ENCODE peak calls at places on chromosomes 12 and 14, in seven cellular contexts. Y is endothelial cell of umbilical vein, J is gastrocnemius medialis, O is HepG2, T is A549, N is H54, Q is GM12892. R is an unnamed sample.

GRCh38 chr14:104712881-104713734 is 10.9 kb upstream of the ADSS1 start:
- DNase-seq in O (no peak), J (no peak), Y (no peak), Q (no peak), T (no peak), N (no peak), R (no peak)

GRCh38 chr12:120536064-120536791 is 2.1 kb downstream of the RNF10 start:
- DNase-seq in Y (peak; percentile 39), T (no peak), Q (no peak), O (peak; percentile 60), J (no peak), N (no peak), R (no peak)

GRCh38 chr14:74239848-74240793 is 872 bp downstream of the VSX2 start:
- DNase-seq in J (no peak), Y (peak; percentile 11), O (no peak), Q (peak; percentile 41), N (no peak), T (no peak), R (no peak)

GRCh38 chr12:132723764-132724140 is 13.1 kb downstream of the PGAM5 start:
- DNase-seq in T (no peak), Q (no peak), Y (no peak), N (no peak), O (no peak), J (no peak), R (no peak)

GRCh38 chr12:68495666-68496065 is 115.0 kb upstream of the RAP1B start:
- DNase-seq in J (no peak), Y (peak; percentile 73), T (no peak), O (no peak), N (no peak), Q (no peak), R (no peak)

GRCh38 chr12:120614873-120615272 is 25.6 kb upstream of the CABP1 start:
- DNase-seq in Q (no peak), O (no peak), N (no peak), Y (no peak), J (no peak), T (no peak), R (no peak)

GRCh38 chr12:93668919-93669418 is 8.2 kb upstream of the CRADD start:
- DNase-seq in T (no peak), O (peak; percentile 9), J (no peak), Y (no peak), N (no peak), Q (no peak), R (peak; percentile 6)

GRCh38 chr12:30134229-30134628 is 350.5 kb upstream of the TMTC1 start:
- DNase-seq in Y (no peak), T (peak; percentile 13), N (no peak), Q (no peak), O (peak; percentile 24), J (no peak), R (no peak)

GRCh38 chr14:74888164-74889158 is 6.7 kb downstream of the DLST start:
- DNase-seq in N (no peak), J (no peak), Q (no peak), Y (no peak), O (no peak), T (no peak), R (no peak)

GRCh38 chr14:23577004-23577681 is 1.4 kb downstream of the JPH4 start:
- DNase-seq in T (no peak), J (no peak), Y (no peak), N (no peak), Q (peak; percentile 49), O (no peak), R (no peak)

GRCh38 chr14:23578560-23579310 is at the start of gene JPH4:
- DNase-seq in Y (no peak), J (no peak), Q (no peak), O (no peak), N (peak; percentile 42), T (no peak), R (no peak)

GRCh38 chr14:23579311-23579630 is 681 bp upstream of the JPH4 start:
- DNase-seq in O (peak; percentile 27), T (no peak), N (no peak), J (no peak), Y (no peak), Q (no peak), R (no peak)

GRCh38 chr14:23579739-23580138 is 1.1 kb upstream of the JPH4 start:
- DNase-seq in Q (no peak), T (no peak), N (no peak), J (no peak), O (peak; percentile 25), Y (no peak), R (no peak)

GRCh38 chr14:23577710-23578392 is 739 bp downstream of the JPH4 start:
- DNase-seq in Y (no peak), J (no peak), T (no peak), Q (no peak), N (no peak), O (no peak), R (no peak)
- TF ChIP-seq POLR2A in Y (no peak), J (no peak), T (no peak), Q (peak; percentile 10), N (no peak), O (no peak), R (no peak)

DNA sequence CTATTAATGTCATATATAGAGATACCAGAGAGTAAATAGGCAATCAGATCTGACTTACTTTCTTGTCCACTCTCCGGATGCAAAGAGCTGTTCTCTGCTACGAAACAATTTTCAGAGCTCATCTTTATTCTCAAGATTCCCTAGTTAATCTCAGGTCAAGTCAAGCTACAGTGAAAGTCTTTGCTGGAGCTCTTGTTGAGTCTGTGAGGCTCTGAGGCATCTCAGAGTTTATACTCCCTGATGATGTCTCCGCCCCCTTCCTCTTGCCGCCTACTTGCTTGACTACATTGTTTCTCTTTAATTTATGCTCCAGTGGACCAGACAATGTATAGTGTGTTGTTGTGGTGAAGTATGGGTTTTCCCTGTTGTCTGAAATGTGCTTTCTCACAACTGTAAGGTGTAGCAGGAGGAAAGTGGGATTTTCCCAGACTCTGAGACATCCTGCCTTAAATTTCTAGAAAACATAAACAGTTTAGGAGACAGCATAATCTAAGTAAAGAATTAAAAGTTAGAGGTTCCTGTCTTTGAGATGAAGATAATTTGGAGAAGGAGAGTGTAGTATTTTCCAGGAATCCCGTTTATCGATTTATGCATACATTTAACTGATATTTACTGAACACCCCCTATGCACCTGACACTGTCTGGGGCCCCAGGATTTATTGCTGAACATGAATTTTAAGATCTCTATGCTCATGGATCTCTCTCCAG is at the start of gene CD69:
- DNase-seq in Y (peak; percentile 71), Q (no peak), J (no peak), N (no peak), O (no peak), T (no peak), R (no peak)
- TF ChIP-seq POLR2A in Y (no peak), Q (peak; percentile 99), J (no peak), N (no peak), O (no peak), T (no peak), R (peak; percentile 99)

GRCh38 chr12:106243620-106244019 is 4.2 kb downstream of the CKAP4 start:
- DNase-seq in Y (no peak), T (no peak), O (no peak), N (no peak), J (no peak), Q (no peak), R (no peak)

GRCh38 chr12:106246891-106247730 is 709 bp downstream of the CKAP4 start:
- DNase-seq in Y (peak; percentile 65), T (peak; percentile 67), J (peak; percentile 70), Q (peak; percentile 60), O (no peak), N (no peak), R (peak; percentile 53)

GRCh38 chr12:106248177-106248848 is 493 bp upstream of the CKAP4 start:
- DNase-seq in Y (peak; percentile 69), O (peak; percentile 19), J (peak; percentile 45), N (peak; percentile 74), T (peak; percentile 67), Q (peak; percentile 34), R (peak; percentile 35)

GRCh38 chr12:106247731-106248176 is at the start of gene CKAP4:
- DNase-seq in Q (peak; percentile 71), O (peak; percentile 30), J (peak; percentile 63), Y (peak; percentile 74), T (peak; percentile 65), N (peak; percentile 73), R (peak; percentile 73)

DNA sequence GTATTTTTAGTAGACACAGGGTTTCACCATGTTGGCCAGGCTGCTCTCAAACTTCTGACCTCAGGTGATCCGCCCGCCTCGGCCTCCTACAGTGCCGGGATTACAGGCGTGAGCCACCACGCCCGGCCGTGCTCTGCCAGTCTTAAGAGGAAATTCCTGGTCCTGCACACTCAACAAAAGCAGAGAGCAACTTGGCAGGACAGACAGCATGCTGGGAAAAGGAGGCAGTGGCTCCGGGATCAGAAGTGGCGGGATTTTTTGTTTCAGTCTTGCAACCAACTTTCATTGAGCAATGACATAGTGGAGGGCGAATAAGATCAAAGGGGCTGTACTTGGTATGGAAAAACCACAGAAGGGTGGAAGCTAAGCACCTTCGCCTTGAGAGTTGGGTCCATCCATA is 2.1 kb downstream of the CKAP4 start:
- DNase-seq in N (peak; percentile 75), Q (no peak), J (peak; percentile 52), Y (peak; percentile 83), O (no peak), T (peak; percentile 64), R (no peak)
- TF ChIP-seq POLR2A in N (no peak), Q (no peak), J (no peak), Y (no peak), O (no peak), T (no peak), R (no peak)

GRCh38 chr14:24136684-24137528 is 912 bp downstream of the PSME1 start:
- DNase-seq in O (no peak), Y (no peak), Q (no peak), T (no peak), J (no peak), N (no peak), R (no peak)

GRCh38 chr14:24139272-24139934 is 2.0 kb downstream of the EMC9 start:
- DNase-seq in N (no peak), O (peak; percentile 72), J (no peak), Y (no peak), Q (no peak), T (peak; percentile 46), R (no peak)

GRCh38 chr14:24137529-24138395 is 1.8 kb downstream of the PSME1 start:
- DNase-seq in Y (no peak), N (no peak), J (no peak), T (no peak), O (no peak), Q (no peak), R (no peak)

GRCh38 chr14:24135834-24136683 is at the start of gene PSME1:
- DNase-seq in Y (peak; percentile 92), N (peak; percentile 59), T (peak; percentile 81), Q (peak; percentile 94), J (peak; percentile 94), O (peak; percentile 93), R (peak; percentile 94)

DNA sequence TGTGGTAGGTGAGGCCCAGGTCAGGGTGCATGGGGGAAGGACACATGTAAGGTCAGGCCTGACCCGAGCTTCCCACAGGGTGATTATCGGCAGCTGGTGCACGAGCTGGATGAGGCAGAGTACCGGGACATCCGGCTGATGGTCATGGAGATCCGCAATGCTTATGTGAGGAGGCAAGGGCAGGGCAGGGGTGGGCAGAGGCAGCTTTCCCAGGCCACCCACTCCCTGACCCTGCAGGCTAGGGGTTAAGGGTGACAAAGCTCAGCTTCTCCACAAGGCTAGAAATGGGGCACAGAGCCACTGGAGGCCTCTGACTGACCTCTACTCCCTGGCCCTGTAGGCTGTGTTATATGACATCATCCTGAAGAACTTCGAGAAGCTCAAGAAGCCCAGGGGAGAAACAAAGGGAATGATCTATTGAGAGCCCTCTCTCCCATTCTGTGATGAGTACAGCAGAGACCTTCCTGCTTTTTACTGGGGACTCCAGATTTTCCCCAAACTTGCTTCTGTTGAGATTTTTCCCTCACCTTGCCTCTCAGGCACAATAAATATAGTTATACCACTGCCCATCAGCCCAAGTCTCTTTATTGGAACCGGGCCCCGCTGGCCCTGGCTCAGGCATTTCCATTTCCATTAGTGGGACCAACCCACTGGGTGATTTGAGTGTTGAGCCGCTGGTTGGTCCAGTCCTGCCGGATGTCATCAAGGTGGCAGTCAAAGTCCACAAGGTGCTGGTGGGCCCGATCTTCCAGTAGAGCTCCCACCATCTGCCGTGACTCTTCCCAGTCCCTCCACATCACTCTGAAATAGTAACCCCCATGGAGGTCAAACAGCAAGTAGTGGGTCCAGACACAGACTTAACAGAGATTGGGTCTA is 2.6 kb downstream of the PSME1 start:
- DNase-seq in Q (no peak), O (no peak), Y (no peak), T (no peak), N (no peak), J (no peak), R (no peak)
- TF ChIP-seq POLR2A in Q (no peak), O (no peak), Y (no peak), T (no peak), N (no peak), J (no peak), R (no peak)

R was measured in GM12891.